ENCODE peak calls at places on chromosomes 4 and X, in five cellular contexts. Y, S, O, U and L are unnamed samples.

GRCh38 chr4:71382569-71383560 is 44.0 kb downstream of the SLC4A4 start:
- DNase-seq in O (peak; percentile 20), Y (no peak), S (no peak), U (no peak), L (no peak)

GRCh38 chr4:88147799-88148217 is 10.6 kb downstream of the ABCG2 start:
- DNase-seq in Y (no peak), O (no peak), U (peak; percentile 19), S (no peak), L (no peak)

GRCh38 chr4:147339116-147339515 is 141.8 kb upstream of the EDNRA start:
- DNase-seq in Y (no peak), O (peak; percentile 36), U (no peak), S (no peak), L (no peak)

GRCh38 chrX:103254921-103255455 is at the start of gene TCEAL8:
- DNase-seq in S (peak; percentile 60), U (peak; percentile 53), Y (peak; percentile 21), O (peak; percentile 74), L (peak; percentile 89)

GRCh38 chrX:148282504-148282903 is 217.9 kb upstream of the AFF2 start:
- DNase-seq in U (no peak), Y (no peak), S (no peak), O (no peak), L (no peak)

GRCh38 chrX:110087485-110088356 is 84.8 kb downstream of the TMEM164 start:
- DNase-seq in Y (no peak), S (no peak), O (peak; percentile 94), U (no peak), L (no peak)

GRCh38 chr4:87516683-87517082 is 12.5 kb downstream of the SPARCL1 start:
- DNase-seq in Y (no peak), U (no peak), O (no peak), S (no peak), L (no peak)

GRCh38 chrX:65697915-65698796 is 30.7 kb downstream of the MSN start:
- DNase-seq in O (no peak), Y (peak; percentile 83), U (no peak), S (no peak), L (peak; percentile 36)

GRCh38 chr4:40182979-40183378 is 13.9 kb upstream of the RHOH start:
- DNase-seq in U (no peak), O (no peak), S (no peak), Y (no peak), L (no peak)

GRCh38 chrX:38871129-38872029 is 70.1 kb downstream of the MID1IP1 start:
- DNase-seq in Y (no peak), U (no peak), S (no peak), O (no peak), L (no peak)

GRCh38 chrX:137550561-137551305 is 15.2 kb upstream of the ZIC3 start:
- DNase-seq in U (no peak), O (no peak), S (no peak), Y (no peak), L (no peak)

GRCh38 chrX:42025861-42026260 is 102.5 kb upstream of the CASK start:
- DNase-seq in S (no peak), O (no peak), Y (no peak), U (no peak), L (no peak)

GRCh38 chr4:158538176-158538575 is 16.5 kb downstream of the RXFP1 start:
- DNase-seq in U (no peak), S (no peak), Y (no peak), O (peak; percentile 53), L (no peak)

GRCh38 chrX:40749874-40750273 is 14.5 kb upstream of the MED14 start:
- DNase-seq in U (no peak), Y (peak; percentile 65), S (no peak), O (no peak), L (no peak)

GRCh38 chrX:120358687-120359086 is 3.2 kb upstream of the ATP1B4 start:
- DNase-seq in Y (no peak), S (no peak), U (no peak), O (no peak), L (no peak)

GRCh38 chr4:165927366-165927765 is 54.3 kb downstream of the TLL1 start:
- DNase-seq in S (no peak), O (no peak), U (no peak), Y (no peak), L (no peak)

GRCh38 chr4:26877946-26878345 is 17.3 kb downstream of the STIM2 start:
- DNase-seq in U (no peak), Y (no peak), O (no peak), S (no peak), L (no peak)

GRCh38 chrX:40122487-40122886 is 24.7 kb upstream of the BCOR start:
- DNase-seq in Y (no peak), U (no peak), S (no peak), O (no peak), L (no peak)

GRCh38 chr4:124061413-124061812 is 651.1 kb downstream of the ANKRD50 start:
- DNase-seq in Y (no peak), S (no peak), O (peak; percentile 44), U (no peak), L (no peak)

GRCh38 chr4:138561906-138562305 is 319.8 kb upstream of the SLC7A11 start:
- DNase-seq in S (no peak), Y (no peak), U (no peak), O (no peak), L (no peak)

GRCh38 chr4:184370711-184371389 is 103.5 kb downstream of the IRF2 start:
- DNase-seq in S (no peak), U (no peak), Y (no peak), O (peak; percentile 29), L (peak; percentile 37)

GRCh38 chrX:71296806-71297205 is 4.7 kb upstream of the ITGB1BP2 start:
- DNase-seq in O (no peak), S (no peak), Y (no peak), U (no peak), L (no peak)

GRCh38 chr4:89469930-89470375 is 162.4 kb upstream of the GPRIN3 start:
- DNase-seq in U (no peak), Y (peak; percentile 25), O (peak; percentile 98), S (no peak), L (no peak)

GRCh38 chr4:172983014-172983413 is 185.6 kb upstream of the GALNT7 start:
- DNase-seq in U (no peak), O (no peak), Y (no peak), S (no peak), L (no peak)

GRCh38 chr4:112765317-112765989 is 128.5 kb downstream of the LARP7 start:
- DNase-seq in U (peak; percentile 52), S (peak; percentile 71), Y (peak; percentile 7), O (peak; percentile 18), L (peak; percentile 60)

GRCh38 chr4:150237110-150237852 is 159.0 kb downstream of the DCLK2 start:
- DNase-seq in S (no peak), U (no peak), O (peak; percentile 98), Y (no peak), L (no peak)

GRCh38 chr4:138843611-138844010 is 172.0 kb upstream of the NOCT start:
- DNase-seq in U (no peak), Y (no peak), S (no peak), O (no peak), L (no peak)

GRCh38 chrX:21940356-21940829 is at the start of gene SMS:
- DNase-seq in S (peak; percentile 88), O (peak; percentile 75), U (peak; percentile 32), Y (no peak), L (peak; percentile 85)

GRCh38 chr4:155967098-155967497 is 13.4 kb upstream of the CTSO start:
- DNase-seq in U (no peak), S (no peak), O (peak; percentile 69), Y (no peak), L (no peak)

GRCh38 chrX:143486105-143486504 is 31.2 kb downstream of the SPANXN3 start:
- DNase-seq in Y (no peak), O (no peak), S (no peak), U (no peak), L (no peak)

GRCh38 chr4:164621886-164622521 is 131.9 kb upstream of the SMIM31 start:
- DNase-seq in Y (no peak), S (no peak), O (no peak), U (no peak), L (no peak)

GRCh38 chr4:139556071-139556734 is at the start of gene SETD7:
- DNase-seq in O (peak; percentile 76), U (no peak), S (peak; percentile 76), Y (no peak), L (peak; percentile 46)

GRCh38 chr4:68683034-68683433 is 12.6 kb upstream of the UGT2B15 start:
- DNase-seq in S (no peak), O (no peak), U (no peak), Y (no peak), L (no peak)

GRCh38 chr4:124275-125081 is at the start of gene ZNF718:
- DNase-seq in O (peak; percentile 97), Y (peak; percentile 95), S (peak; percentile 77), U (no peak), L (peak; percentile 92)

GRCh38 chrX:44873415-44874270 is 655 bp downstream of the KDM6A start:
- DNase-seq in U (no peak), Y (no peak), S (peak; percentile 74), O (peak; percentile 44), L (peak; percentile 30)

GRCh38 chr4:116303736-116304188 is 781.6 kb downstream of the TRAM1L1 start:
- DNase-seq in Y (no peak), U (no peak), O (no peak), S (no peak), L (no peak)

GRCh38 chr4:116302990-116303735 is 782.2 kb downstream of the TRAM1L1 start:
- DNase-seq in U (no peak), S (no peak), O (no peak), Y (no peak), L (no peak)
- TF ChIP-seq MXI1 in U (no peak), S (no peak), O (no peak), Y (no peak), L (no peak)

GRCh38 chr4:35652197-35652596 is 592.1 kb downstream of the ARAP2 start:
- DNase-seq in O (no peak), U (no peak), Y (no peak), S (no peak), L (no peak)

DNA sequence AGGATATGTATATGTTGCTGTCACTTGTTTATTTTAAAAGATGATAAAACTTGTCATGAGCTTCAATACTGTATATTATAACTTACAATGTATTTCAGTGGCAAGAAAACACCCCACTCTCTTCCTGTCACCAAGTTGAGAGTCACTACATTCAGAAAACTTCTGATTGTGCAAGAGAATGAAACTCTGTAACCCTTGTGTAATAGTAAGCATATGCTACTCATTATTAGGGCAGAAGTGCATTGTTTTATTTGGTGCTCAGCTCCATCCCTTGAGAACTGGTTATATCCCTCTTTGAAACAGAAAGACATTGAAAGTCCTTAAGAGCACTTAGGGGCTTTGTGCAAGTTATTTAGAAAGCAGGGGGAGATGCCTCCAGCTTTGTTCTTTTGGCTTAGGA is 594.5 kb downstream of the ARAP2 start:
- DNase-seq in U (no peak), S (no peak), Y (no peak), O (no peak), L (no peak)
- TF ChIP-seq MXI1 in U (no peak), S (no peak), Y (no peak), O (no peak), L (no peak)

DNA sequence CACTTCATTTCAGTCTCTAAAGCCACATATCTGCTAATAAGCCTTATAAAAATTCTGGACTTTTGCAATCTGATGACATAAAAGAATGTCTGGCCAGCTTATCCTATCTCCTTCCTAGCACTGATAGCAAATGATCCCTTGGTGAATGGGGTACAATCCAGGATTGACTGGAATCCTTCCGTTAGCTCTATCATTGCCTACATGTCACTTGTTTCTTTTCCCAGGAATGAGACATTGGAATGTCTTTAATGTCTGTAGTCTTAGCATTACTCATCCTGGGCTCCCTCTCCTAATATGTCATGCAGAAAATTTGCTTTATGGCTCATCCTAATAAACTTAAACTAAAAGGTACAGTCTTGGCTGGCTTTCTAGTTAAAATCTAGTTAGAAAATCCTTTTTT is 14.8 kb upstream of the PABPC4L start:
- DNase-seq in S (no peak), O (peak; percentile 20), Y (no peak), U (no peak), L (no peak)
- TF ChIP-seq MXI1 in S (no peak), O (no peak), Y (no peak), U (no peak), L (no peak)

GRCh38 chr4:5707366-5708133 is 809 bp downstream of the EVC2 start:
- DNase-seq in S (no peak), Y (no peak), U (no peak), O (no peak), L (no peak)
- TF ChIP-seq MXI1 in S (no peak), Y (no peak), U (no peak), O (no peak), L (no peak)